ENCODE peak calls at places on chromosomes 6 and 20, in nine cellular contexts. One of them, this sample, is unnamed.

GRCh38 chr20:62736407-62737071 is 27.9 kb downstream of the NTSR1 start:
- DNase-seq in tibial nerve: no peak
- DNase-seq in stomach: no peak
- DNase-seq in K562: no peak
- DNase-seq in transverse colon: peak
- DNase-seq in ovary: no peak
- DNase-seq in A549: no peak
- DNase-seq in GM12878: no peak
- DNase-seq in sigmoid colon: no peak
- DNase-seq in this sample: no peak

GRCh38 chr20:20780127-20780822 is 67.8 kb upstream of the RALGAPA2 start:
- DNase-seq in tibial nerve: peak
- DNase-seq in stomach: peak
- DNase-seq in K562: no peak
- DNase-seq in transverse colon: peak
- DNase-seq in ovary: peak
- DNase-seq in A549: peak
- DNase-seq in GM12878: peak
- DNase-seq in sigmoid colon: peak
- DNase-seq in this sample: no peak

GRCh38 chr6:167858086-167858591 is 31.4 kb downstream of the AFDN start:
- DNase-seq in tibial nerve: no peak
- DNase-seq in stomach: no peak
- DNase-seq in K562: no peak
- DNase-seq in transverse colon: no peak
- DNase-seq in ovary: no peak
- DNase-seq in A549: no peak
- DNase-seq in GM12878: no peak
- DNase-seq in sigmoid colon: no peak
- DNase-seq in this sample: no peak

GRCh38 chr6:21384211-21384610 is 209.3 kb upstream of the SOX4 start:
- DNase-seq in tibial nerve: no peak
- DNase-seq in stomach: no peak
- DNase-seq in K562: no peak
- DNase-seq in transverse colon: no peak
- DNase-seq in ovary: no peak
- DNase-seq in A549: peak
- DNase-seq in GM12878: no peak
- DNase-seq in sigmoid colon: no peak
- DNase-seq in this sample: no peak

GRCh38 chr20:57794600-57795346 is 85.0 kb upstream of the PMEPA1 start:
- DNase-seq in tibial nerve: no peak
- DNase-seq in stomach: no peak
- DNase-seq in K562: no peak
- DNase-seq in transverse colon: no peak
- DNase-seq in ovary: no peak
- DNase-seq in A549: no peak
- DNase-seq in GM12878: no peak
- DNase-seq in sigmoid colon: no peak
- DNase-seq in this sample: no peak

GRCh38 chr20:3084283-3084985 is at the start of gene AVP:
- DNase-seq in tibial nerve: no peak
- DNase-seq in stomach: no peak
- DNase-seq in K562: peak
- DNase-seq in transverse colon: no peak
- DNase-seq in ovary: no peak
- DNase-seq in A549: no peak
- DNase-seq in GM12878: no peak
- DNase-seq in sigmoid colon: no peak
- DNase-seq in this sample: no peak

GRCh38 chr20:25025091-25025861 is 32.7 kb downstream of the ACSS1 start:
- DNase-seq in tibial nerve: no peak
- DNase-seq in stomach: peak
- DNase-seq in K562: no peak
- DNase-seq in transverse colon: peak
- DNase-seq in ovary: no peak
- DNase-seq in A549: no peak
- DNase-seq in GM12878: no peak
- DNase-seq in sigmoid colon: peak
- DNase-seq in this sample: no peak

GRCh38 chr6:163381118-163381751 is 33.3 kb upstream of the QKI start:
- DNase-seq in tibial nerve: no peak
- DNase-seq in stomach: no peak
- DNase-seq in K562: no peak
- DNase-seq in transverse colon: no peak
- DNase-seq in ovary: no peak
- DNase-seq in A549: no peak
- DNase-seq in GM12878: no peak
- DNase-seq in sigmoid colon: no peak
- DNase-seq in this sample: no peak

GRCh38 chr6:33123732-33124524 is 48.1 kb downstream of the HLA-DPB1 start:
- DNase-seq in tibial nerve: no peak
- DNase-seq in stomach: no peak
- DNase-seq in K562: peak
- DNase-seq in transverse colon: no peak
- DNase-seq in ovary: no peak
- DNase-seq in A549: peak
- DNase-seq in GM12878: no peak
- DNase-seq in sigmoid colon: no peak
- DNase-seq in this sample: no peak

GRCh38 chr6:169752074-169752623 is 727 bp downstream of the ERMARD start:
- DNase-seq in tibial nerve: no peak
- DNase-seq in stomach: no peak
- DNase-seq in K562: no peak
- DNase-seq in transverse colon: no peak
- DNase-seq in ovary: no peak
- DNase-seq in A549: no peak
- DNase-seq in GM12878: no peak
- DNase-seq in sigmoid colon: no peak
- DNase-seq in this sample: no peak

GRCh38 chr6:37059344-37060194 is 54.1 kb downstream of the FGD2 start:
- DNase-seq in tibial nerve: peak
- DNase-seq in stomach: peak
- DNase-seq in K562: peak
- DNase-seq in transverse colon: peak
- DNase-seq in ovary: peak
- DNase-seq in A549: peak
- DNase-seq in GM12878: no peak
- DNase-seq in sigmoid colon: peak
- DNase-seq in this sample: no peak

GRCh38 chr6:139846538-139847321 is 472.3 kb upstream of the CITED2 start:
- DNase-seq in tibial nerve: no peak
- DNase-seq in stomach: no peak
- DNase-seq in K562: no peak
- DNase-seq in transverse colon: peak
- DNase-seq in ovary: no peak
- DNase-seq in A549: no peak
- DNase-seq in GM12878: no peak
- DNase-seq in sigmoid colon: no peak
- DNase-seq in this sample: no peak

GRCh38 chr20:20411841-20412240 is 43.9 kb downstream of the INSM1 start:
- DNase-seq in tibial nerve: no peak
- DNase-seq in stomach: no peak
- DNase-seq in K562: no peak
- DNase-seq in transverse colon: no peak
- DNase-seq in ovary: no peak
- DNase-seq in A549: no peak
- DNase-seq in GM12878: no peak
- DNase-seq in sigmoid colon: no peak
- DNase-seq in this sample: no peak

GRCh38 chr20:7799872-7800271 is 140.4 kb downstream of the HAO1 start:
- DNase-seq in tibial nerve: no peak
- DNase-seq in stomach: no peak
- DNase-seq in K562: no peak
- DNase-seq in transverse colon: no peak
- DNase-seq in ovary: no peak
- DNase-seq in A549: no peak
- DNase-seq in GM12878: no peak
- DNase-seq in sigmoid colon: no peak
- DNase-seq in this sample: no peak

GRCh38 chr20:7792131-7792869 is 148.0 kb downstream of the HAO1 start:
- DNase-seq in tibial nerve: no peak
- DNase-seq in stomach: no peak
- DNase-seq in K562: no peak
- DNase-seq in transverse colon: no peak
- DNase-seq in ovary: no peak
- DNase-seq in A549: no peak
- DNase-seq in GM12878: no peak
- DNase-seq in sigmoid colon: no peak
- DNase-seq in this sample: no peak

GRCh38 chr20:7798176-7798575 is 142.1 kb downstream of the HAO1 start:
- DNase-seq in tibial nerve: no peak
- DNase-seq in stomach: no peak
- DNase-seq in K562: no peak
- DNase-seq in transverse colon: no peak
- DNase-seq in ovary: no peak
- DNase-seq in A549: no peak
- DNase-seq in GM12878: no peak
- DNase-seq in sigmoid colon: no peak
- DNase-seq in this sample: no peak
- TF ChIP-seq EP300 in tibial nerve: no peak
- TF ChIP-seq EP300 in stomach: no peak
- TF ChIP-seq EP300 in K562: no peak
- TF ChIP-seq EP300 in transverse colon: no peak
- TF ChIP-seq EP300 in ovary: no peak
- TF ChIP-seq EP300 in A549: no peak
- TF ChIP-seq EP300 in GM12878: no peak
- TF ChIP-seq EP300 in sigmoid colon: no peak
- TF ChIP-seq EP300 in this sample: no peak

GRCh38 chr20:59404749-59405148 is 104.3 kb downstream of the EDN3 start:
- DNase-seq in tibial nerve: no peak
- DNase-seq in stomach: no peak
- DNase-seq in K562: no peak
- DNase-seq in transverse colon: no peak
- DNase-seq in ovary: no peak
- DNase-seq in A549: no peak
- DNase-seq in GM12878: no peak
- DNase-seq in sigmoid colon: no peak
- DNase-seq in this sample: no peak
- TF ChIP-seq EP300 in tibial nerve: no peak
- TF ChIP-seq EP300 in stomach: no peak
- TF ChIP-seq EP300 in K562: no peak
- TF ChIP-seq EP300 in transverse colon: no peak
- TF ChIP-seq EP300 in ovary: no peak
- TF ChIP-seq EP300 in A549: no peak
- TF ChIP-seq EP300 in GM12878: no peak
- TF ChIP-seq EP300 in sigmoid colon: no peak
- TF ChIP-seq EP300 in this sample: no peak

GRCh38 chr20:63736893-63737689 is 627 bp downstream of the LIME1 start:
- DNase-seq in tibial nerve: no peak
- DNase-seq in stomach: no peak
- DNase-seq in K562: no peak
- DNase-seq in transverse colon: peak
- DNase-seq in ovary: peak
- DNase-seq in A549: no peak
- DNase-seq in GM12878: no peak
- DNase-seq in sigmoid colon: peak
- DNase-seq in this sample: no peak
- TF ChIP-seq EP300 in tibial nerve: no peak
- TF ChIP-seq EP300 in stomach: no peak
- TF ChIP-seq EP300 in K562: no peak
- TF ChIP-seq EP300 in transverse colon: no peak
- TF ChIP-seq EP300 in ovary: no peak
- TF ChIP-seq EP300 in A549: no peak
- TF ChIP-seq EP300 in GM12878: no peak
- TF ChIP-seq EP300 in sigmoid colon: no peak
- TF ChIP-seq EP300 in this sample: no peak

GRCh38 chr6:16765235-16765634 is 4.0 kb upstream of the ATXN1 start:
- DNase-seq in tibial nerve: no peak
- DNase-seq in stomach: no peak
- DNase-seq in K562: no peak
- DNase-seq in transverse colon: no peak
- DNase-seq in ovary: no peak
- DNase-seq in A549: no peak
- DNase-seq in GM12878: no peak
- DNase-seq in sigmoid colon: no peak
- DNase-seq in this sample: no peak
- TF ChIP-seq EP300 in tibial nerve: no peak
- TF ChIP-seq EP300 in stomach: no peak
- TF ChIP-seq EP300 in K562: no peak
- TF ChIP-seq EP300 in transverse colon: no peak
- TF ChIP-seq EP300 in ovary: no peak
- TF ChIP-seq EP300 in A549: no peak
- TF ChIP-seq EP300 in GM12878: no peak
- TF ChIP-seq EP300 in sigmoid colon: no peak
- TF ChIP-seq EP300 in this sample: no peak

DNA sequence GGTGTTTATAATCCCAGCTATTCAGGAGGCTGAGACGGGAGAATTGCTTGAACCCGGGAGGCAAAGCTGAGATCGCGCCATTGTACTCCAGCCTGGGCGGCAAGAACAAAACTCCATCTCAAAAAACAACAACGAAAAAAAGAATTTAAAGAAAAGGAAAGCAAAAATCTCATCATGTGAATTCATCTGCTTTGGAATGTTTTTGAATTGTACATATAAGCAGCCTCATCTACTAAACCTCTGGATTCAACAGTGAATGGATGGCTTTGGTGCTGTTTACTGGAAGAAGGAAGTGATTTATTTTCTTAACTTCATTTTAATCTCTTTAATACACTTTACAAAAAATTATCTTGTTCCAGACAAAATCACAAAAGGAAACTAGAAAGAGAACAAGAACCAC is 51.8 kb upstream of the PNRC1 start:
- DNase-seq in tibial nerve: no peak
- DNase-seq in stomach: no peak
- DNase-seq in K562: no peak
- DNase-seq in transverse colon: no peak
- DNase-seq in ovary: no peak
- DNase-seq in A549: no peak
- DNase-seq in GM12878: no peak
- DNase-seq in sigmoid colon: no peak
- DNase-seq in this sample: no peak
- TF ChIP-seq EP300 in tibial nerve: no peak
- TF ChIP-seq EP300 in stomach: no peak
- TF ChIP-seq EP300 in K562: no peak
- TF ChIP-seq EP300 in transverse colon: no peak
- TF ChIP-seq EP300 in ovary: no peak
- TF ChIP-seq EP300 in A549: no peak
- TF ChIP-seq EP300 in GM12878: no peak
- TF ChIP-seq EP300 in sigmoid colon: no peak
- TF ChIP-seq EP300 in this sample: no peak

This sample was measured in esophagus muscularis mucosa.